ENCODE peak calls at places on chromosome 5, in four cellular contexts. E, P, X and M are unnamed samples.

GRCh38 chr5:1212881-1213280 is 11.5 kb downstream of the SLC6A19 start:
- DNase-seq in E (no peak), P (no peak), X (no peak), M (no peak)

GRCh38 chr5:39379683-39380082 is 15.4 kb upstream of the C9 start:
- DNase-seq in E (no peak), P (no peak), X (no peak), M (no peak)

GRCh38 chr5:39200081-39200480 is 19.3 kb downstream of the FYB1 start:
- DNase-seq in E (no peak), X (no peak), P (no peak), M (no peak)

GRCh38 chr5:90293931-90294330 is 115.6 kb downstream of the CETN3 start:
- DNase-seq in E (no peak), X (no peak), P (no peak), M (no peak)

GRCh38 chr5:52995095-52995494 is 5.9 kb downstream of the ITGA2 start:
- DNase-seq in X (no peak), E (no peak), P (no peak), M (no peak)

GRCh38 chr5:37553720-37554402 is 174.7 kb downstream of the WDR70 start:
- DNase-seq in P (no peak), E (no peak), X (peak), M (no peak)

GRCh38 chr5:137995077-137995746 is 37.7 kb downstream of the FAM13B start:
- DNase-seq in X (peak), P (no peak), E (no peak), M (no peak)

GRCh38 chr5:139660916-139661814 is 13.0 kb downstream of the CXXC5 start:
- DNase-seq in E (peak), P (peak), X (peak), M (no peak)

GRCh38 chr5:133316346-133317343 is 264.8 kb downstream of the HSPA4 start:
- DNase-seq in P (no peak), X (no peak), E (no peak), M (no peak)

DNA sequence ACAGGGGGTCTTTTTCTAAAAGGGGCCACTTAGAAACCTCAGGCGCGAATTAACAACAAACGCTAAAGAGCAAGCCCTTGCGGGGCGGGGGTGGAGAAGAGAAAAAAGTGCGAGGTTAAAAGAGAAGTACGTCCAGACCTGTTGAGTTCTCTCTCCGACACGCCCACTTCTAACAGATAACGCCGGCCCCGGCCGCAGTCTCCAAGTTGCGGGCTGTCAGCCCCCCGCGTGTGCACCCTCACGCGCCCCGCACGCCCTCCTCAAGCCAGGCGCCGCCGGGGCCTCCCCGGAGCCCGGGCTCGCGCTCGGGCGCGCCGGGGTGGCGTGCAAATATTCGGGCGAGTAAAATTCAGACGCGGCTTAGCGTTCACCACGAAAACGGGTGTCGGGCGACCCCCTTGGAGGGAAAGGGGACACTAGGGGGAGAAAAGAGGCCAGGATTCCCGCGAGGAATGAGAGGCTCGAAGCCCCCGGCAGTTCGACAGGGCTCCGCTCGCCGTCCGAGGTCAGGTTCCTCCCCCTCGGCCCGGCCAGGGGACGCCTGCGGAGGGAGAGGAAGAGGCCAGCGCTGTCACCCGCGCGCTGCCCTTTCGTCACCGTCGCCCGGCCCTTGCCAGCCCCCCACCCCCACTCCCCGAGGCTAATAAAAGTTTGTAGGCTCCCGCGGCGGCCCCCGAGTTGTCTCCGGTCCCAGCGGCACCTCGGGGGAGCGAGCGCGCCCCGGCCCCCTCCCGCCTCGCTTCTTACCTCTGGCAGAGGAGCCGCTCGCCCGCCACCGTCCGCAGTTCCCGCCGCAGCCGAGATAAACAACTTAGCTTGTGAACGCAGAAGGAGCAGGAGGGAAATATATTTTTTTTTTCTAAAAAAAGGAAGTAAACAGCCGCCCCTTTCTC is 776 bp downstream of the NR3C1 start:
- DNase-seq in E (no peak), P (peak), X (peak), M (no peak)
- TF ChIP-seq CTCF in E (no peak), P (no peak), X (peak), M (no peak)

DNA sequence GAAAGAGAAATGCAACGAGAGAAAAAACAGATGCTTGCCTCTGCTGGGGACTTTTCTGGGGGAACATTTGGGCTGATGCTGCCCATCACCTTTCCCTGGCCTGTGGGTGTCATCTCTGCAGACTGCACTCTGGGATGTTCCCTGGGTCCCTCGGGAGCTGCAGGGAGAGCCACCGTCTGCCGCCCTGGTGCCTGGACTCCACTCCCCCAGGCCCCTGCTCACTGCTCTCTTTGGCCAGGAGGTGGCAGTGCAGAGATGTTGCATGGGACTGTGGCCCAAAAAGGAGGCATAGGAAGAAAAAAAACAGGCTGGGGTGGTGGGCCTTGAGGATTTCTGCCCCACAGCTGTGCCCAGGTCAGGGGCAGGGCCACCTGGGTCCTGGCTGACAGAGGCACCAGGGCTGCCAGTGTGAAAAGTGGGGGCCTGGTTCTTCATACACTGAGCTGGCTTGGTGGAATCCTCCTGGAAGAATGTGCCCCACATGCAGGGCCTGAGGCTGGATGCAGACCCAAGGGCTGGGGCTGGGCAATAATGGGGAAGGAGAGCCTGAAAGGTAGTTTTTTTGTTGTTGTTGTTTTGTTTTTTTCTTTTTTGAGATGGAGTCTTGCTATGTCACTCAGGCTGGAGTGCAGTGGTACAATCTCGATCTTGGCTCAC is 353.6 kb downstream of the SLIT3 start:
- DNase-seq in X (peak), P (no peak), E (no peak), M (peak)
- TF ChIP-seq CTCF in X (peak), P (peak), E (peak), M (peak)

GRCh38 chr5:141960018-141960417 is 2.0 kb upstream of the PCDH12 start:
- DNase-seq in E (no peak), P (no peak), X (no peak), M (no peak)

GRCh38 chr5:141958773-141959172 is 771 bp upstream of the PCDH12 start:
- DNase-seq in P (no peak), X (no peak), E (no peak), M (no peak)

GRCh38 chr5:141958113-141958512 is at the start of gene PCDH12:
- DNase-seq in X (no peak), P (peak), E (no peak), M (no peak)

GRCh38 chr5:141961466-141961865 is 3.5 kb upstream of the PCDH12 start:
- DNase-seq in E (no peak), P (no peak), X (no peak), M (no peak)

DNA sequence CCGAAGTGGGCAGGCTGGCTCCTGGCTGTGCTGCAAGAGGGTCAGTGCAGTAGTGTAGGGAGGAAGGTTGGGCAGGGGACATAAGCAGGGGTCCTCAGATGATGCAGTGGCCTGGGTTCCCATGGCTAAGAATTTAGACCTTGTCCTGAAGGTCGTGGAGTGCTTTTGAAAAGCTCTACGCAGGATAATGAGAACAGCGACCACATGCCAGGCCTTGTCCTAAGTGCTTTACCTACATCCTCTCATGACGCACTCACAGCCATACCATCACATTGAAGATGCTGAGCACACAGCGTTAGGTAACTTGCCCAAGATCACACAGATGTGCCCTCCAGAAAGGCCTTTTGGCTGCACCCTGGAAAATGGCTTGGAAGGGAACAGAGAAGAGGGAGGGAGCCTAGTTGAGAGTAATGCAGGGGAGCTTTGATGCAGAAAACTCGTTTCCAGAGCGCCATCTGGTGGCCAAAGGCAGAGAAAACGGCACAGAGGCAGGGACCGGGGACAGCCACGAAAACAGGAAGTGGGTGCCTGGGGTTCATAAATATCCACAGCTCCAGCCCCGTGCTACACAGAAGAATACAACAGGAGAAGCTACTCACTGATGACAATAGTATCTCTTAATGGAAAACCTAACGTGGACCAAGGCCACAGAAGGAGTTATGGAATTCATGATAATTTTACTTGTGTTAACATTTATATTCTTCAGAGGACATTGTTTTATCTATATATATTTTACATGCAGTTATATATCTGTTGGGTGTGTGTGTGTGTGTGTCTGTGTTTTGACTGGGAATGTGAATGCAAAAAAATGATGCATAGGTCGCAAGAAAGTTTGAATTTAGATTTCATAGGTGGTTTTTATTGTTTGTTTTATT is 2.7 kb upstream of the PCDH12 start:
- DNase-seq in P (peak), E (peak), X (peak), M (peak)
- TF ChIP-seq CTCF in P (peak), E (peak), X (peak), M (peak)

GRCh38 chr5:16737620-16738364 is 121.0 kb upstream of the RETREG1 start:
- DNase-seq in P (no peak), X (no peak), E (no peak), M (no peak)

GRCh38 chr5:16737173-16737572 is 120.4 kb upstream of the RETREG1 start:
- DNase-seq in P (no peak), E (no peak), X (no peak), M (no peak)

GRCh38 chr5:16735092-16735970 is 118.5 kb upstream of the RETREG1 start:
- DNase-seq in P (no peak), X (no peak), E (no peak), M (no peak)

GRCh38 chr5:16736158-16736994 is 119.6 kb upstream of the RETREG1 start:
- DNase-seq in P (no peak), E (peak), X (peak), M (no peak)

GRCh38 chr5:16733597-16733996 is 116.8 kb upstream of the RETREG1 start:
- DNase-seq in E (no peak), P (no peak), X (no peak), M (no peak)
- TF ChIP-seq CTCF in E (no peak), P (no peak), X (no peak), M (no peak)